ENCODE peak calls at places on chromosomes 6 and 20, in nine cellular contexts. D, W, X, M, C, T, N, S and Z are unnamed samples.

GRCh38 chr6:108497883-108498282 is 62.8 kb upstream of the FOXO3 start:
- DNase-seq in D (peak), W (no peak), C (no peak), N (peak), M (no peak), T (no peak), X (peak), S (peak), Z (peak)

GRCh38 chr6:115551510-115551909 is 509.2 kb downstream of the FRK start:
- DNase-seq in C (no peak), M (no peak), X (no peak), N (no peak), S (no peak), W (no peak), D (no peak), T (no peak), Z (no peak)

GRCh38 chr20:19935842-19936241 is 81.3 kb upstream of the NAA20 start:
- DNase-seq in D (no peak), M (no peak), T (no peak), X (peak), S (no peak), C (no peak), W (no peak), N (peak), Z (peak)

GRCh38 chr6:104969108-104969507 is 12.2 kb downstream of the LIN28B start:
- DNase-seq in N (no peak), D (no peak), W (no peak), S (no peak), C (no peak), X (no peak), M (no peak), T (no peak), Z (no peak)

GRCh38 chr6:115796061-115796460 is 264.6 kb downstream of the FRK start:
- DNase-seq in W (no peak), M (no peak), S (no peak), T (no peak), X (peak), D (no peak), N (peak), C (no peak), Z (no peak)

GRCh38 chr6:122012576-122012975 is 386.9 kb upstream of the HSF2 start:
- DNase-seq in M (no peak), S (no peak), W (no peak), C (no peak), N (no peak), T (no peak), X (no peak), D (no peak), Z (no peak)

GRCh38 chr6:30981942-30982772 is 1.4 kb upstream of the MUC21 start:
- DNase-seq in M (no peak), S (no peak), W (no peak), X (no peak), T (no peak), N (peak), D (peak), C (no peak), Z (peak)

GRCh38 chr20:22339091-22339881 is 245.1 kb downstream of the FOXA2 start:
- DNase-seq in W (no peak), M (no peak), X (peak), N (peak), D (peak), C (no peak), T (no peak), S (peak), Z (peak)

GRCh38 chr20:54515788-54516324 is 40.5 kb downstream of the DOK5 start:
- DNase-seq in M (no peak), W (no peak), T (no peak), X (no peak), D (no peak), S (no peak), N (no peak), C (no peak), Z (no peak)

GRCh38 chr20:63345328-63346100 is 15.6 kb downstream of the CHRNA4 start:
- DNase-seq in N (no peak), D (peak), T (peak), X (no peak), M (no peak), W (peak), S (no peak), C (no peak), Z (peak)

GRCh38 chr6:33696538-33697518 is 14.7 kb downstream of the UQCC2 start:
- DNase-seq in S (peak), N (peak), W (peak), D (peak), T (peak), M (no peak), X (no peak), C (peak), Z (peak)

GRCh38 chr6:37514377-37514776 is 14.7 kb upstream of the CCDC167 start:
- DNase-seq in M (no peak), C (no peak), W (no peak), N (peak), T (no peak), X (peak), S (no peak), D (no peak), Z (no peak)

GRCh38 chr20:36571564-36572504 is 1.6 kb upstream of the TGIF2 start:
- DNase-seq in M (no peak), S (no peak), C (no peak), T (no peak), N (no peak), W (no peak), X (no peak), D (no peak), Z (no peak)

GRCh38 chr6:135655055-135655454 is 157.5 kb upstream of the AHI1 start:
- DNase-seq in C (no peak), S (no peak), T (no peak), M (no peak), X (no peak), W (no peak), D (no peak), N (no peak), Z (no peak)

GRCh38 chr6:43493833-43494232 is 16.3 kb downstream of the LRRC73 start:
- DNase-seq in N (no peak), X (peak), C (no peak), T (no peak), W (no peak), D (no peak), M (no peak), S (no peak), Z (no peak)

GRCh38 chr6:170178561-170179477 is 112.1 kb downstream of the DLL1 start:
- DNase-seq in T (no peak), X (peak), M (peak), S (no peak), N (peak), C (no peak), D (peak), W (peak), Z (no peak)

GRCh38 chr6:90790058-90790457 is 203.2 kb upstream of the MAP3K7 start:
- DNase-seq in W (no peak), S (no peak), M (no peak), D (peak), C (no peak), T (peak), X (no peak), N (no peak), Z (no peak)

GRCh38 chr20:23049933-23050838 is 714 bp upstream of the THBD start:
- DNase-seq in X (peak), S (no peak), N (peak), W (peak), M (peak), C (no peak), D (peak), T (peak), Z (peak)

GRCh38 chr20:1711266-1711665 is 53.7 kb upstream of the SIRPG start:
- DNase-seq in D (no peak), C (no peak), T (no peak), X (no peak), W (no peak), S (no peak), M (no peak), N (no peak), Z (no peak)

GRCh38 chr20:41171736-41172295 is 34.5 kb downstream of the PLCG1 start:
- DNase-seq in W (no peak), T (peak), C (no peak), M (peak), N (no peak), D (no peak), X (no peak), S (peak), Z (peak)

GRCh38 chr6:134249759-134250602 is 67.9 kb downstream of the SGK1 start:
- DNase-seq in T (no peak), C (no peak), N (no peak), S (no peak), W (no peak), M (no peak), X (no peak), D (peak), Z (no peak)

GRCh38 chr20:48592107-48592940 is 235.5 kb downstream of the PREX1 start:
- DNase-seq in M (no peak), N (no peak), C (no peak), X (no peak), D (no peak), W (no peak), S (no peak), T (peak), Z (no peak)

GRCh38 chr6:107561325-107561724 is 71.4 kb downstream of the SOBP start:
- DNase-seq in X (no peak), C (no peak), S (no peak), W (peak), T (peak), M (peak), D (peak), N (no peak), Z (no peak)

GRCh38 chr20:48841861-48842529 is 14.2 kb upstream of the PREX1 start:
- DNase-seq in D (peak), S (no peak), M (no peak), W (no peak), T (no peak), C (no peak), N (peak), X (peak), Z (no peak)

GRCh38 chr6:132161283-132161682 is 210.1 kb upstream of the CCN2 start:
- DNase-seq in D (peak), T (no peak), N (peak), X (peak), S (no peak), W (no peak), C (no peak), M (no peak), Z (no peak)

GRCh38 chr6:31860349-31860748 is 2.3 kb downstream of the NEU1 start:
- DNase-seq in W (no peak), S (no peak), N (no peak), X (no peak), T (no peak), C (no peak), D (no peak), M (no peak), Z (no peak)

GRCh38 chr20:63135411-63135810 is 80.5 kb downstream of the YTHDF1 start:
- DNase-seq in C (no peak), D (no peak), M (peak), T (no peak), N (no peak), S (no peak), W (no peak), X (no peak), Z (no peak)

GRCh38 chr20:31497838-31498540 is 16.3 kb upstream of the HM13 start:
- DNase-seq in D (peak), X (no peak), C (no peak), N (no peak), S (no peak), M (no peak), T (no peak), W (peak), Z (no peak)

GRCh38 chr6:58073263-58073662 is 755.8 kb downstream of the PRIM2 start:
- DNase-seq in M (peak), C (no peak), D (no peak), S (no peak), N (no peak), X (no peak), T (no peak), W (no peak), Z (no peak)

GRCh38 chr6:45314146-45314545 is 14.0 kb upstream of the RUNX2 start:
- DNase-seq in X (no peak), D (peak), M (no peak), T (no peak), N (no peak), C (no peak), W (no peak), S (no peak), Z (no peak)

GRCh38 chr6:16519265-16520242 is 241.7 kb downstream of the ATXN1 start:
- DNase-seq in N (peak), M (no peak), X (no peak), W (no peak), D (peak), C (no peak), S (no peak), T (no peak), Z (no peak)

GRCh38 chr6:136822051-136822378 is 377 bp upstream of the PEX7 start:
- DNase-seq in C (no peak), X (peak), S (no peak), T (peak), D (peak), W (no peak), N (peak), M (no peak), Z (peak)

DNA sequence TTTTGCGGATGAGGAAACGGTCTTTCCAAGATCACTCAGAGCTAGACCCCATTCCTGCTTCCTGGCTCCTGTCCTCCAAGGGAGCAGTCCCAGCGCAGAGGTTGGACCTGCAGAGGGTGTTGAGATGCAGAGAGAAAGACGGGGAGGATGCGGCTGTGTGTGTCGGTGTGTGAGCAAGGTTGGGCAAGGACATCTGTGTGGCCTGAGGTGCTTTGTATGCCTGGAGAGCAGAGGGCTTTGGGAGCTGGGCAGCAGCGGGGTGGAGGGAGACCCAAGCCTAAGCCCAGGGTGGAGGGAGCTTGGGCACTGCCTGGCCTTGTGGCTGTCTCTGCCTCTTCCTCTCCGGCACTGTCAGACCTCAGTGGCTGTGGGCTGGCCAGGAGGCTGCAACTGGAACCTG is 147.4 kb upstream of the RNF24 start:
- DNase-seq in N (no peak), C (no peak), S (no peak), D (no peak), T (peak), X (no peak), M (peak), W (no peak), Z (no peak)
- H3K27ac ChIP-seq in N (no peak), C (no peak), S (no peak), D (no peak), T (no peak), X (no peak), M (no peak), W (no peak), Z (no peak)

DNA sequence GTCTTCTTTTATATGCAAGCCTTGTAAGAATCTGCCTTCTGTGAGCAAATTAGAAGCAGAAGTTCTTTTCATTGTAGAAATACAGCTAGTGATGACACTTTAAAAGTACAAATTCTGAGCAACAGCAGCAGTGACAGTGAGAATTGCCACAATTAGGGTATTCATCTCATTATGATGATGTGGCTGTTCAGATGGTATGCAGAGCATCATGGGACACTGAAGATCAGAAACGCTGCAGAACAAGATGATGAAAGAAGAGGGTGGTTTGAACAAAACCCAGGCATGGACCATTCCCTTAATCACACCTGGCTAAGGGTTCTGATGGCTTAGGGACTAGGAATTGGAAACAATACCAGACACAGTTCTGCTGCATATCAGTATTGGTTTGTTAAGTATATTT is 312.7 kb upstream of the TBX18 start:
- DNase-seq in S (no peak), C (no peak), T (no peak), M (no peak), W (no peak), D (no peak), X (no peak), N (no peak), Z (no peak)
- H3K27ac ChIP-seq in S (no peak), C (no peak), T (no peak), M (no peak), W (no peak), D (no peak), X (no peak), N (no peak), Z (no peak)

DNA sequence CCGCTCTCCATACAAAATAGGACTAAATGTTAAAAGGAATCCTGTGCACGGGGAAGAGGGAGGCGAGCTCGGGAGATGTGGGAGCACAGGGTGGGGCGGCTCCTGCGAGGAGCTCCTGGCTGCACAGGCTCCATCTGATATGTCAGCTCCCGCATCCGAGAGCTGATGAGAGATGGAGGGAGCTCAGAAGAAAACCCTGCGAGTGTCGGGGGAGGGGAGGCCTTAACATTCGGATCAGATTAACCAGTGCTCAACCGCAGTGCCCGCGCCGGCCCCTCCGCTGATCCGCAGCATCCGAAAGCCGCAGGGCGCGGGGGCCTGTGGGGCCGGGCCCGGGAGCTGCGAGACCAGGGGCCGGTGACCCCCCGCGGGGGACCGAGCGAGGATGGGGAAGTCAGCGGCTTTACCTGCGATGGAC is 571 bp downstream of the ELOVL4 start:
- DNase-seq in N (peak), M (no peak), T (peak), D (peak), S (peak), W (peak), X (peak), C (no peak), Z (no peak)
- H3K27ac ChIP-seq in N (no peak), M (no peak), T (no peak), D (no peak), S (peak), W (no peak), X (no peak), C (peak), Z (no peak)

DNA sequence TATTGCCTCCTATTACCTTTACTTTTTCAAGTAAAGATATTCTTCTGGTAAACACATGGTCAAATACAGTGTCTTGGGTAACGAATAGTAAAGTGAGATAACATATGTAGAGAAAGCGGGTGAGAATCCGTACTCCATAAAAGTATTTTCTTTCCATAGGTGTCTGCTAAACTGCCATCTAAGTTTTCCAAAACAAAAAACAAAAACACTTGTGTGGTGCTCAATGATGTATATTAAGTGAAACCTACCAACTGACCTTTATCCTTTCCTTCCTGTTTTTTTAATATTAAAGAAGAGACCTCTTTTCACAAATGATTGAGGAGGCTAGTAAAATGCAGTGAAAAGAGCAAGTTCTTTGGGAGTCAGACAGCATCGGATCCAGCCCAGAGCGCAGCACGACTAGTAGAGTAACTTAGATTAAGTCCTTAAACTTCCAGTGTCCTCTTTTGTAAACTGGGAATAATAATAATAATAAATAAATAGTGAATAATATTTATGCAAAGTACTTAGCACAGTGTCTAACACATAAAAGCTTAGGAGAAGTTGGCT is 437 bp upstream of the CDKAL1 start:
- DNase-seq in T (no peak), W (no peak), C (no peak), S (no peak), X (no peak), M (no peak), N (no peak), D (no peak), Z (no peak)
- H3K27ac ChIP-seq in T (peak), W (peak), C (no peak), S (peak), X (peak), M (no peak), N (no peak), D (peak), Z (peak)